ENCODE peak calls at places on chromosome 20, in eight cellular contexts. K is activated CD4-positive, alpha-beta T cell treated with anti-CD3 and anti-CD28 coated beads, Interleukin-2, amount 50 U/mL, for 48 hours; X is amniotic epithelial cell; M is NCI-H460; L is globus pallidus; B is activated gamma-delta T cell; P is 8988T; Q is T-helper 1 cell. E is an unnamed sample.

GRCh38 chr20:36951977-36952738 is 650 bp upstream of the SAMHD1 start:
- DNase-seq in K (no peak), X (no peak), M (no peak), L (no peak), B (no peak), P (no peak), Q (no peak), E (no peak)

GRCh38 chr20:61888101-61888865 is 177.4 kb downstream of the TAF4 start:
- DNase-seq in K (no peak), X (no peak), M (no peak), L (no peak), B (no peak), P (no peak), Q (no peak), E (no peak)

GRCh38 chr20:50455656-50456451 is 54.3 kb upstream of the PTPN1 start:
- DNase-seq in K (no peak), X (no peak), M (no peak), L (no peak), B (no peak), P (no peak), Q (no peak), E (no peak)

GRCh38 chr20:61871913-61872312 is 193.8 kb downstream of the TAF4 start:
- DNase-seq in K (no peak), X (no peak), M (no peak), L (no peak), B (no peak), P (no peak), Q (no peak), E (no peak)

GRCh38 chr20:41509801-41510200 is 108.4 kb downstream of the CHD6 start:
- DNase-seq in K (no peak), X (peak), M (no peak), L (no peak), B (no peak), P (no peak), Q (no peak), E (peak)

GRCh38 chr20:62772994-62773858 is 23.0 kb upstream of the MRGBP start:
- DNase-seq in K (no peak), X (peak), M (no peak), L (no peak), B (no peak), P (no peak), Q (no peak), E (no peak)

GRCh38 chr20:45343445-45343866 is 4.8 kb downstream of the SDC4 start:
- DNase-seq in K (no peak), X (no peak), M (no peak), L (no peak), B (no peak), P (no peak), Q (no peak), E (no peak)

GRCh38 chr20:62186887-62187866 is 4.3 kb downstream of the MTG2 start:
- DNase-seq in K (no peak), X (peak), M (no peak), L (no peak), B (no peak), P (no peak), Q (no peak), E (peak)

GRCh38 chr20:22866757-22867425 is 168.2 kb upstream of the SSTR4 start:
- DNase-seq in K (no peak), X (peak), M (no peak), L (no peak), B (no peak), P (no peak), Q (no peak), E (no peak)

GRCh38 chr20:32695089-32695488 is 21.3 kb upstream of the C20orf203 start:
- DNase-seq in K (no peak), X (no peak), M (no peak), L (no peak), B (no peak), P (no peak), Q (no peak), E (no peak)

GRCh38 chr20:49768204-49769124 is 44.2 kb upstream of the SLC9A8 start:
- DNase-seq in K (no peak), X (peak), M (peak), L (no peak), B (no peak), P (no peak), Q (peak), E (no peak)

GRCh38 chr20:50339196-50339901 is 148.7 kb downstream of the CEBPB start:
- DNase-seq in K (peak), X (peak), M (no peak), L (no peak), B (no peak), P (no peak), Q (no peak), E (peak)

GRCh38 chr20:266604-267562 is 9.4 kb downstream of the DEFB132 start:
- DNase-seq in K (peak), X (peak), M (peak), L (peak), B (peak), P (peak), Q (peak), E (peak)

GRCh38 chr20:47607208-47607613 is 105.5 kb downstream of the NCOA3 start:
- DNase-seq in K (no peak), X (peak), M (peak), L (no peak), B (no peak), P (no peak), Q (no peak), E (no peak)

GRCh38 chr20:49610701-49611538 is 43.0 kb upstream of the PTGIS start:
- DNase-seq in K (peak), X (peak), M (peak), L (peak), B (peak), P (peak), Q (peak), E (peak)

GRCh38 chr20:24651171-24651972 is 181.9 kb downstream of the SYNDIG1 start:
- DNase-seq in K (no peak), X (peak), M (no peak), L (no peak), B (no peak), P (no peak), Q (no peak), E (peak)

GRCh38 chr20:58048096-58048702 is 180.3 kb downstream of the ANKRD60 start:
- DNase-seq in K (no peak), X (peak), M (peak), L (no peak), B (no peak), P (no peak), Q (no peak), E (no peak)

GRCh38 chr20:63280929-63281545 is 8.4 kb downstream of the ARFGAP1 start:
- DNase-seq in K (no peak), X (no peak), M (no peak), L (no peak), B (no peak), P (peak), Q (no peak), E (no peak)

GRCh38 chr20:41163821-41164220 is 26.5 kb downstream of the PLCG1 start:
- DNase-seq in K (no peak), X (no peak), M (no peak), L (no peak), B (no peak), P (no peak), Q (no peak), E (no peak)